ENCODE peak calls at places on chromosomes 5 and 9, in seven cellular contexts. One of them, this sample, is unnamed.

GRCh38 chr5:153352685-153353219 is 137.7 kb upstream of the GRIA1 start:
- DNase-seq in pancreas: no peak
- DNase-seq in HAP-1: no peak
- DNase-seq in SK-N-SH: no peak
- DNase-seq in astrocyte of the spinal cord: no peak
- DNase-seq in suprapubic skin: no peak
- DNase-seq in heart left ventricle: no peak
- DNase-seq in this sample: no peak

GRCh38 chr9:214488-215448 is at the start of gene DOCK8:
- DNase-seq in pancreas: peak; percentile 83
- DNase-seq in HAP-1: peak; percentile 79
- DNase-seq in SK-N-SH: peak; percentile 32
- DNase-seq in astrocyte of the spinal cord: peak; percentile 3
- DNase-seq in suprapubic skin: peak; percentile 86
- DNase-seq in heart left ventricle: peak; percentile 73
- DNase-seq in this sample: peak; percentile 80

GRCh38 chr5:31845351-31845750 is 206.4 kb downstream of the PDZD2 start:
- DNase-seq in pancreas: no peak
- DNase-seq in HAP-1: no peak
- DNase-seq in SK-N-SH: no peak
- DNase-seq in astrocyte of the spinal cord: peak; percentile 53
- DNase-seq in suprapubic skin: no peak
- DNase-seq in heart left ventricle: no peak
- DNase-seq in this sample: no peak

GRCh38 chr5:33336911-33337620 is 103.7 kb upstream of the TARS1 start:
- DNase-seq in pancreas: no peak
- DNase-seq in HAP-1: no peak
- DNase-seq in SK-N-SH: no peak
- DNase-seq in astrocyte of the spinal cord: peak; percentile 63
- DNase-seq in suprapubic skin: no peak
- DNase-seq in heart left ventricle: no peak
- DNase-seq in this sample: no peak

GRCh38 chr5:8184455-8185063 is 315.6 kb downstream of the MTRR start:
- DNase-seq in pancreas: peak; percentile 61
- DNase-seq in HAP-1: peak; percentile 66
- DNase-seq in SK-N-SH: peak; percentile 51
- DNase-seq in astrocyte of the spinal cord: no peak
- DNase-seq in suprapubic skin: no peak
- DNase-seq in heart left ventricle: no peak
- DNase-seq in this sample: peak; percentile 64

GRCh38 chr9:108897324-108898096 is 35.4 kb downstream of the ACTL7A start:
- DNase-seq in pancreas: no peak
- DNase-seq in HAP-1: no peak
- DNase-seq in SK-N-SH: no peak
- DNase-seq in astrocyte of the spinal cord: no peak
- DNase-seq in suprapubic skin: no peak
- DNase-seq in heart left ventricle: no peak
- DNase-seq in this sample: no peak

GRCh38 chr9:106619211-106619610 is 243.8 kb upstream of the ZNF462 start:
- DNase-seq in pancreas: no peak
- DNase-seq in HAP-1: no peak
- DNase-seq in SK-N-SH: no peak
- DNase-seq in astrocyte of the spinal cord: peak; percentile 51
- DNase-seq in suprapubic skin: no peak
- DNase-seq in heart left ventricle: no peak
- DNase-seq in this sample: no peak

GRCh38 chr5:65163698-65164097 is 318.0 kb downstream of the ADAMTS6 start:
- DNase-seq in pancreas: no peak
- DNase-seq in HAP-1: no peak
- DNase-seq in SK-N-SH: no peak
- DNase-seq in astrocyte of the spinal cord: peak; percentile 61
- DNase-seq in suprapubic skin: no peak
- DNase-seq in heart left ventricle: no peak
- DNase-seq in this sample: no peak

GRCh38 chr9:132673355-132673754 is 3.1 kb downstream of the GTF3C4 start:
- DNase-seq in pancreas: no peak
- DNase-seq in HAP-1: peak; percentile 22
- DNase-seq in SK-N-SH: peak; percentile 53
- DNase-seq in astrocyte of the spinal cord: peak; percentile 41
- DNase-seq in suprapubic skin: no peak
- DNase-seq in heart left ventricle: no peak
- DNase-seq in this sample: peak; percentile 76

GRCh38 chr9:73056245-73056644 is 95.4 kb upstream of the ANXA1 start:
- DNase-seq in pancreas: no peak
- DNase-seq in HAP-1: no peak
- DNase-seq in SK-N-SH: no peak
- DNase-seq in astrocyte of the spinal cord: no peak
- DNase-seq in suprapubic skin: no peak
- DNase-seq in heart left ventricle: no peak
- DNase-seq in this sample: no peak

GRCh38 chr9:6230037-6230778 is 14.6 kb downstream of the IL33 start:
- DNase-seq in pancreas: no peak
- DNase-seq in HAP-1: no peak
- DNase-seq in SK-N-SH: no peak
- DNase-seq in astrocyte of the spinal cord: no peak
- DNase-seq in suprapubic skin: no peak
- DNase-seq in heart left ventricle: no peak
- DNase-seq in this sample: peak; percentile 11

GRCh38 chr9:81682797-81683196 is 6.5 kb downstream of the TLE1 start:
- DNase-seq in pancreas: peak; percentile 35
- DNase-seq in HAP-1: no peak
- DNase-seq in SK-N-SH: no peak
- DNase-seq in astrocyte of the spinal cord: peak; percentile 62
- DNase-seq in suprapubic skin: no peak
- DNase-seq in heart left ventricle: no peak
- DNase-seq in this sample: no peak
- H3K4me3 ChIP-seq in pancreas: no peak overlapping the region
- H3K4me3 ChIP-seq in HAP-1: no peak overlapping the region
- H3K4me3 ChIP-seq in SK-N-SH: no peak overlapping the region
- H3K4me3 ChIP-seq in astrocyte of the spinal cord: no peak overlapping the region
- H3K4me3 ChIP-seq in suprapubic skin: no peak overlapping the region
- H3K4me3 ChIP-seq in heart left ventricle: peak overlapping the region; percentile 11
- H3K4me3 ChIP-seq in this sample: no peak overlapping the region

DNA sequence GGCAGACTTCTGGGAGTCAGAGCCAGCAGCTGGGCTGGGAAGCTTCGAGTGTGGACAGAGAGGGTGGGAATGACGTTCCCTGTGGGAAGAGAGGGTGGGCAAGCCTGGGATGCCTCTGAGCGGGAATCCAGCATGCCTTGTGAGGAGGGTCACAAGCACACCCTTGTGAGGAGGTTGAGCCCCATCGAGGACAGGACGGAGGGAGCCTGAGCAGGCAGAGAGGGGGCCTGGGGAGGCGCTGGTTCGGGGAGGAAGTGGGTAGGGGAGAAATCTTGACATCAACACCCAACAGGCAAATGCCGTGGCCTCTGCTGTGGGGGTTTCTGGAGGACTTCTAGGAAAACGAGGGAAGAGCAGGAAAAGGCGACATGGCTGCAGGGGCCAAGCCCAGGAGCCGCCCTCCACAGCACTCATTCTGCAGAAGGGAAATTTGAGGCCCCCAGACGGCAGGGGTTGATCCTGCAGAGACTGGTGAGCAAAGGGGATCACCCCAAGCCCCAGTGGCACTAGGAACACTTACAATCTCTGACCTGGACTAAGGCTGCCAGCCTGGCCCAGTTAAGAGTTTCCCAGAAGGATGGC is 1.1 kb upstream of the IL13 start:
- DNase-seq in pancreas: no peak
- DNase-seq in HAP-1: no peak
- DNase-seq in SK-N-SH: no peak
- DNase-seq in astrocyte of the spinal cord: no peak
- DNase-seq in suprapubic skin: no peak
- DNase-seq in heart left ventricle: no peak
- DNase-seq in this sample: no peak
- H3K4me3 ChIP-seq in pancreas: no peak overlapping the region
- H3K4me3 ChIP-seq in HAP-1: no peak overlapping the region
- H3K4me3 ChIP-seq in SK-N-SH: no peak overlapping the region
- H3K4me3 ChIP-seq in astrocyte of the spinal cord: peak overlapping the region; percentile 23
- H3K4me3 ChIP-seq in suprapubic skin: peak overlapping the region; percentile 52
- H3K4me3 ChIP-seq in heart left ventricle: no peak overlapping the region
- H3K4me3 ChIP-seq in this sample: no peak overlapping the region

DNA sequence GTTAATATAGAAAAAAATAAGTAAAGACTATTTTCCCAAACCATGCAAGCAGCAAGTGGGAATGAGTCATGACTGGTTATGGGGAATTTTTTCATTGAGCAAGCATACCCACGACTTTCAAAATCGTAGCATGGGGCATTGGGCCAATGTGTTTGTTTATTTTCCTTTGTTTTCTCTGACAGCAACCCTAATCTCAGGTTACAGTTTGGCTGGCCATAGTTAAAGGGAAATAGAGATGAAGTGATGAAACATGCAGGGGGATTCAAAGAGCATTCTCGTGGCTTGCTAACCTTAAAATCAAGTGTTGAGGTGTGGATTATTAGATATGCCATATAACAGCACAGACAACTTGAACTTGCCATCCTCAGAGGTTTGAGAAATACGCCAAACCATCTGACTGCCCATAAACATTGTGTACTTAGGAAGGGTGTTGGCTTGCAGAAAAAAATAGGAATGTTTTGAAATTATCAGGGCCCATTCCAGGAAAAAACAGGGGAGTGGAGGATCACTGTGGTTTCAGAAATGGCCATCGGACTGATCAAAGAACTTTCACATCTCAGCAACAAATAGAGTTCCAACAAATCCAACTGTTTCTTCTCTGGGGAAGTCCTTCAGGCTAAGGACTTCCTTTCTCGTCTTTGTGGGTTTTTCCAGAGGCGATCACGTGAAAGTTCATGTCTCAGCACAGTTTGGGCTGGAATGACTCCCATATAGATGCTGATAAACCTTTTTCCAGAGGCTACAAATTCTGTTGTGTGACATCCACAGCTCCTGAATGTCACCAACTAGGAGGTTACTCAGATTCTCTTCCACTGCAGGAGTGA is 259.1 kb downstream of the SYK start:
- DNase-seq in pancreas: no peak
- DNase-seq in HAP-1: no peak
- DNase-seq in SK-N-SH: no peak
- DNase-seq in astrocyte of the spinal cord: peak; percentile 98
- DNase-seq in suprapubic skin: no peak
- DNase-seq in heart left ventricle: no peak
- DNase-seq in this sample: no peak
- H3K4me3 ChIP-seq in pancreas: no peak overlapping the region
- H3K4me3 ChIP-seq in HAP-1: no peak overlapping the region
- H3K4me3 ChIP-seq in SK-N-SH: no peak overlapping the region
- H3K4me3 ChIP-seq in astrocyte of the spinal cord: no peak overlapping the region
- H3K4me3 ChIP-seq in suprapubic skin: no peak overlapping the region
- H3K4me3 ChIP-seq in heart left ventricle: no peak overlapping the region
- H3K4me3 ChIP-seq in this sample: no peak overlapping the region

GRCh38 chr9:26066237-26066636 is 388.0 kb upstream of the TUSC1 start:
- DNase-seq in pancreas: no peak
- DNase-seq in HAP-1: no peak
- DNase-seq in SK-N-SH: no peak
- DNase-seq in astrocyte of the spinal cord: no peak
- DNase-seq in suprapubic skin: no peak
- DNase-seq in heart left ventricle: no peak
- DNase-seq in this sample: no peak
- H3K4me3 ChIP-seq in pancreas: no peak overlapping the region
- H3K4me3 ChIP-seq in HAP-1: no peak overlapping the region
- H3K4me3 ChIP-seq in SK-N-SH: no peak overlapping the region
- H3K4me3 ChIP-seq in astrocyte of the spinal cord: no peak overlapping the region
- H3K4me3 ChIP-seq in suprapubic skin: no peak overlapping the region
- H3K4me3 ChIP-seq in heart left ventricle: no peak overlapping the region
- H3K4me3 ChIP-seq in this sample: no peak overlapping the region

GRCh38 chr5:39395521-39395920 is 29.3 kb downstream of the DAB2 start:
- DNase-seq in pancreas: no peak
- DNase-seq in HAP-1: no peak
- DNase-seq in SK-N-SH: no peak
- DNase-seq in astrocyte of the spinal cord: no peak
- DNase-seq in suprapubic skin: no peak
- DNase-seq in heart left ventricle: no peak
- DNase-seq in this sample: no peak

GRCh38 chr5:39400711-39401385 is 23.9 kb downstream of the DAB2 start:
- DNase-seq in pancreas: no peak
- DNase-seq in HAP-1: no peak
- DNase-seq in SK-N-SH: no peak
- DNase-seq in astrocyte of the spinal cord: peak; percentile 65
- DNase-seq in suprapubic skin: no peak
- DNase-seq in heart left ventricle: no peak
- DNase-seq in this sample: peak; percentile 31

GRCh38 chr5:39394946-39395345 is 29.8 kb downstream of the DAB2 start:
- DNase-seq in pancreas: no peak
- DNase-seq in HAP-1: no peak
- DNase-seq in SK-N-SH: no peak
- DNase-seq in astrocyte of the spinal cord: peak; percentile 68
- DNase-seq in suprapubic skin: no peak
- DNase-seq in heart left ventricle: no peak
- DNase-seq in this sample: no peak

DNA sequence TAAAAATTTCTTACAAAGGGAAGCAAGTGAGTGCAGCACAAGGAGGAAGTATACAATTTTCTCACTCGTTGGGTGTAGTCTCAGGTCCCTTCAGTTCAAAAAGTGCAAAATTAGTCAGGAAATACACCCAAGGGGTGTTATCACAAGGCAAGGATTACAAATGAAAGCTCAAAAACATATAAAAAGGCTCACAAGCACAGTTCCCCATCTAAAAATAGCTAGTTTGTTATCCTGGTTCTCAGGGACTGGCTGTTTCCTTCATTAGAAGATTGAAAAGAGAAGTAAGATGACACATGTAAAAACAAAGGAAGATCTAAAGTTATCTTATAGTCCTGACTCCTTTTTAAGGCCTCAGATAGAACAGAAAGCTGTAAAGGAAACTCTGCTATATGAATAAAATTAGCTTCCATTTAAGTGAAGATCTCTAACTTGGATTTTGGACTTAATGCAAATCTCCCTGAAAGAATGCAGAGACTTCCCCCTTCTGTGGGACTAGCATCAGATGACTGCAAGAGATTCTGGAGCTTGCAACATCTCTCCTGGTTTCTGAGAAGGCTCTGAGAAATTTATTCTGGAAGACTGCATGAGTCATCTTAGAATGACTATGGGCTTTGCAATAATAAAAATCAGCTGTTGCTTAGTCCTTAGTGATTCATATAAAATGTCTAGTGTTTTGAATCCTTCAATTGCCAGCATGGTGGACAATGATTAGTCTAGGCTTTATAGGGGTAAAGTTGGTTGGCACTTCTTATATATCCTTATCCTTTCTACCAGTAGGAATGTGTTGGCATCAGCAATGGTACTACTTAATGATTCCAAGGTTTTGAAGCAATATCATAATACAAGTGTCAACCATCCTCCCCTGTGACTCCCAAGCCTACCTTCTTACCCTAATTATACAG is 25.4 kb downstream of the DAB2 start:
- DNase-seq in pancreas: no peak
- DNase-seq in HAP-1: no peak
- DNase-seq in SK-N-SH: no peak
- DNase-seq in astrocyte of the spinal cord: peak; percentile 98
- DNase-seq in suprapubic skin: no peak
- DNase-seq in heart left ventricle: no peak
- DNase-seq in this sample: peak; percentile 91
- H3K4me3 ChIP-seq in pancreas: no peak overlapping the region
- H3K4me3 ChIP-seq in HAP-1: no peak overlapping the region
- H3K4me3 ChIP-seq in SK-N-SH: peak overlapping the region; percentile 17
- H3K4me3 ChIP-seq in astrocyte of the spinal cord: no peak overlapping the region
- H3K4me3 ChIP-seq in suprapubic skin: no peak overlapping the region
- H3K4me3 ChIP-seq in heart left ventricle: peak overlapping the region; percentile 6
- H3K4me3 ChIP-seq in this sample: no peak overlapping the region

GRCh38 chr5:88665750-88666215 is 217.2 kb downstream of the MEF2C start:
- DNase-seq in pancreas: no peak
- DNase-seq in HAP-1: peak; percentile 65
- DNase-seq in SK-N-SH: no peak
- DNase-seq in astrocyte of the spinal cord: peak; percentile 64
- DNase-seq in suprapubic skin: no peak
- DNase-seq in heart left ventricle: no peak
- DNase-seq in this sample: no peak
- H3K4me3 ChIP-seq in pancreas: no peak overlapping the region
- H3K4me3 ChIP-seq in HAP-1: peak overlapping the region; percentile 32
- H3K4me3 ChIP-seq in SK-N-SH: no peak overlapping the region
- H3K4me3 ChIP-seq in astrocyte of the spinal cord: peak overlapping the region; percentile 47
- H3K4me3 ChIP-seq in suprapubic skin: no peak overlapping the region
- H3K4me3 ChIP-seq in heart left ventricle: no peak overlapping the region
- H3K4me3 ChIP-seq in this sample: no peak overlapping the region

This sample was measured in mesendoderm.